ENCODE peak calls at places on chromosomes 13 and 19, in five cellular contexts. One of them, this sample, is unnamed.

GRCh38 chr13:73169971-73170370 is 111.2 kb downstream of the KLF5 start:
- DNase-seq in testis: no peak
- DNase-seq in GM06990: no peak
- DNase-seq in AG04450: no peak
- DNase-seq in astrocyte: no peak
- DNase-seq in this sample: no peak

GRCh38 chr19:46065486-46065885 is 24.7 kb upstream of the IGFL4 start:
- DNase-seq in testis: no peak
- DNase-seq in GM06990: no peak
- DNase-seq in AG04450: no peak
- DNase-seq in astrocyte: peak
- DNase-seq in this sample: peak

GRCh38 chr19:7395793-7396192 is 47.1 kb downstream of the ARHGEF18 start:
- DNase-seq in testis: no peak
- DNase-seq in GM06990: no peak
- DNase-seq in AG04450: no peak
- DNase-seq in astrocyte: no peak
- DNase-seq in this sample: no peak

GRCh38 chr19:33778089-33778791 is 18.4 kb upstream of the KCTD15 start:
- DNase-seq in testis: peak
- DNase-seq in GM06990: peak
- DNase-seq in AG04450: no peak
- DNase-seq in astrocyte: no peak
- DNase-seq in this sample: no peak

GRCh38 chr19:3094638-3095374 is 644 bp downstream of the GNA11 start:
- DNase-seq in testis: no peak
- DNase-seq in GM06990: peak
- DNase-seq in AG04450: no peak
- DNase-seq in astrocyte: no peak
- DNase-seq in this sample: no peak

GRCh38 chr19:46181386-46181774 is 33.3 kb downstream of the IGFL2 start:
- DNase-seq in testis: no peak
- DNase-seq in GM06990: no peak
- DNase-seq in AG04450: no peak
- DNase-seq in astrocyte: peak
- DNase-seq in this sample: no peak

GRCh38 chr19:12791345-12792047 is at the start of gene JUNB:
- DNase-seq in testis: peak
- DNase-seq in GM06990: peak
- DNase-seq in AG04450: peak
- DNase-seq in astrocyte: peak
- DNase-seq in this sample: peak

GRCh38 chr13:39688699-39689405 is 33.4 kb downstream of the COG6 start:
- DNase-seq in testis: no peak
- DNase-seq in GM06990: peak
- DNase-seq in AG04450: no peak
- DNase-seq in astrocyte: peak
- DNase-seq in this sample: no peak

GRCh38 chr13:85261757-85262346 is 537.4 kb downstream of the SLITRK6 start:
- DNase-seq in testis: no peak
- DNase-seq in GM06990: no peak
- DNase-seq in AG04450: no peak
- DNase-seq in astrocyte: no peak
- DNase-seq in this sample: no peak

GRCh38 chr19:14000691-14001365 is 5.3 kb downstream of the RFX1 start:
- DNase-seq in testis: no peak
- DNase-seq in GM06990: no peak
- DNase-seq in AG04450: no peak
- DNase-seq in astrocyte: no peak
- DNase-seq in this sample: no peak

GRCh38 chr19:49437231-49437630 is 4.1 kb downstream of the SLC17A7 start:
- DNase-seq in testis: no peak
- DNase-seq in GM06990: no peak
- DNase-seq in AG04450: no peak
- DNase-seq in astrocyte: no peak
- DNase-seq in this sample: no peak

GRCh38 chr19:54465367-54466109 is 2.0 kb upstream of the LENG9 start:
- DNase-seq in testis: no peak
- DNase-seq in GM06990: no peak
- DNase-seq in AG04450: no peak
- DNase-seq in astrocyte: no peak
- DNase-seq in this sample: no peak

GRCh38 chr13:113052971-113053370 is 52.6 kb upstream of the F7 start:
- DNase-seq in testis: no peak
- DNase-seq in GM06990: no peak
- DNase-seq in AG04450: no peak
- DNase-seq in astrocyte: no peak
- DNase-seq in this sample: no peak

GRCh38 chr13:79283742-79284141 is 122.3 kb downstream of the RBM26 start:
- DNase-seq in testis: no peak
- DNase-seq in GM06990: no peak
- DNase-seq in AG04450: no peak
- DNase-seq in astrocyte: no peak
- DNase-seq in this sample: no peak

GRCh38 chr13:93875527-93875926 is 604.0 kb downstream of the DCT start:
- DNase-seq in testis: no peak
- DNase-seq in GM06990: no peak
- DNase-seq in AG04450: peak
- DNase-seq in astrocyte: peak
- DNase-seq in this sample: no peak

GRCh38 chr19:48959341-48960239 is 4.9 kb downstream of the BAX start:
- DNase-seq in testis: no peak
- DNase-seq in GM06990: no peak
- DNase-seq in AG04450: no peak
- DNase-seq in astrocyte: no peak
- DNase-seq in this sample: no peak

GRCh38 chr19:33518541-33518940 is 3.0 kb downstream of the PEPD start:
- DNase-seq in testis: no peak
- DNase-seq in GM06990: no peak
- DNase-seq in AG04450: no peak
- DNase-seq in astrocyte: no peak
- DNase-seq in this sample: no peak

GRCh38 chr13:73715114-73715909 is 418.9 kb downstream of the KLF12 start:
- DNase-seq in testis: no peak
- DNase-seq in GM06990: peak
- DNase-seq in AG04450: no peak
- DNase-seq in astrocyte: no peak
- DNase-seq in this sample: no peak

GRCh38 chr19:45872095-45872919 is 8.2 kb downstream of the FOXA3 start:
- DNase-seq in testis: no peak
- DNase-seq in GM06990: no peak
- DNase-seq in AG04450: no peak
- DNase-seq in astrocyte: no peak
- DNase-seq in this sample: no peak

GRCh38 chr19:30029721-30030510 is 87.9 kb downstream of the URI1 start:
- DNase-seq in testis: no peak
- DNase-seq in GM06990: peak
- DNase-seq in AG04450: no peak
- DNase-seq in astrocyte: peak
- DNase-seq in this sample: peak

GRCh38 chr19:58581227-58582141 is 8.3 kb upstream of the MZF1 start:
- DNase-seq in testis: peak
- DNase-seq in GM06990: peak
- DNase-seq in AG04450: peak
- DNase-seq in astrocyte: peak
- DNase-seq in this sample: peak

GRCh38 chr13:75079226-75079625 is 402.7 kb downstream of the TBC1D4 start:
- DNase-seq in testis: no peak
- DNase-seq in GM06990: no peak
- DNase-seq in AG04450: peak
- DNase-seq in astrocyte: peak
- DNase-seq in this sample: no peak

GRCh38 chr13:91031508-91031907 is 316.0 kb upstream of the MIR17HG start:
- DNase-seq in testis: no peak
- DNase-seq in GM06990: no peak
- DNase-seq in AG04450: no peak
- DNase-seq in astrocyte: no peak
- DNase-seq in this sample: no peak

GRCh38 chr13:29991343-29991742 is 140.9 kb upstream of the UBL3 start:
- DNase-seq in testis: no peak
- DNase-seq in GM06990: no peak
- DNase-seq in AG04450: peak
- DNase-seq in astrocyte: peak
- DNase-seq in this sample: peak

GRCh38 chr19:7076151-7076550 is 6.6 kb downstream of the ZNF557 start:
- DNase-seq in testis: no peak
- DNase-seq in GM06990: no peak
- DNase-seq in AG04450: no peak
- DNase-seq in astrocyte: no peak
- DNase-seq in this sample: no peak

GRCh38 chr13:50589139-50589538 is 254.4 kb downstream of the DLEU7 start:
- DNase-seq in testis: no peak
- DNase-seq in GM06990: no peak
- DNase-seq in AG04450: peak
- DNase-seq in astrocyte: peak
- DNase-seq in this sample: peak

GRCh38 chr13:44237276-44237767 is 136.3 kb upstream of the SERP2 start:
- DNase-seq in testis: peak
- DNase-seq in GM06990: peak
- DNase-seq in AG04450: peak
- DNase-seq in astrocyte: peak
- DNase-seq in this sample: peak

GRCh38 chr13:48043789-48044503 is 6.4 kb downstream of the NUDT15 start:
- DNase-seq in testis: no peak
- DNase-seq in GM06990: no peak
- DNase-seq in AG04450: peak
- DNase-seq in astrocyte: peak
- DNase-seq in this sample: peak

GRCh38 chr19:17420267-17420924 is 549 bp downstream of the MVB12A start:
- DNase-seq in testis: peak
- DNase-seq in GM06990: no peak
- DNase-seq in AG04450: no peak
- DNase-seq in astrocyte: no peak
- DNase-seq in this sample: no peak

GRCh38 chr13:50025446-50025845 is 10.2 kb downstream of the KCNRG start:
- DNase-seq in testis: no peak
- DNase-seq in GM06990: no peak
- DNase-seq in AG04450: no peak
- DNase-seq in astrocyte: no peak
- DNase-seq in this sample: no peak

GRCh38 chr13:74966814-74967213 is 515.2 kb downstream of the TBC1D4 start:
- DNase-seq in testis: no peak
- DNase-seq in GM06990: no peak
- DNase-seq in AG04450: no peak
- DNase-seq in astrocyte: peak
- DNase-seq in this sample: no peak

GRCh38 chr13:102940143-102940542 is 94.3 kb downstream of the ERCC5 start:
- DNase-seq in testis: no peak
- DNase-seq in GM06990: no peak
- DNase-seq in AG04450: no peak
- DNase-seq in astrocyte: no peak
- DNase-seq in this sample: no peak

GRCh38 chr13:40600145-40600751 is 66.2 kb downstream of the FOXO1 start:
- DNase-seq in testis: no peak
- DNase-seq in GM06990: no peak
- DNase-seq in AG04450: no peak
- DNase-seq in astrocyte: no peak
- DNase-seq in this sample: no peak

GRCh38 chr13:32409561-32410440 is 18.1 kb downstream of the N4BP2L1 start:
- DNase-seq in testis: peak
- DNase-seq in GM06990: no peak
- DNase-seq in AG04450: no peak
- DNase-seq in astrocyte: peak
- DNase-seq in this sample: peak

GRCh38 chr19:44846455-44847143 is 502 bp downstream of the NECTIN2 start:
- DNase-seq in testis: no peak
- DNase-seq in GM06990: no peak
- DNase-seq in AG04450: no peak
- DNase-seq in astrocyte: peak
- DNase-seq in this sample: no peak

GRCh38 chr19:44847144-44848035 is 1.3 kb downstream of the NECTIN2 start:
- DNase-seq in testis: peak
- DNase-seq in GM06990: no peak
- DNase-seq in AG04450: no peak
- DNase-seq in astrocyte: peak
- DNase-seq in this sample: no peak

GRCh38 chr19:44845286-44845611 is 848 bp upstream of the NECTIN2 start:
- DNase-seq in testis: no peak
- DNase-seq in GM06990: no peak
- DNase-seq in AG04450: no peak
- DNase-seq in astrocyte: no peak
- DNase-seq in this sample: no peak

GRCh38 chr19:44848036-44848804 is 2.1 kb downstream of the NECTIN2 start:
- DNase-seq in testis: peak
- DNase-seq in GM06990: no peak
- DNase-seq in AG04450: no peak
- DNase-seq in astrocyte: peak
- DNase-seq in this sample: no peak

GRCh38 chr19:44845612-44846454 is at the start of gene NECTIN2:
- DNase-seq in testis: peak
- DNase-seq in GM06990: peak
- DNase-seq in AG04450: peak
- DNase-seq in astrocyte: peak
- DNase-seq in this sample: peak
- H3K4me3 ChIP-seq in testis: peak
- H3K4me3 ChIP-seq in GM06990: peak
- H3K4me3 ChIP-seq in AG04450: peak
- H3K4me3 ChIP-seq in astrocyte: peak
- H3K4me3 ChIP-seq in this sample: peak

GRCh38 chr19:35476149-35476548 is 14.1 kb downstream of the KRTDAP start:
- DNase-seq in testis: no peak
- DNase-seq in GM06990: no peak
- DNase-seq in AG04450: no peak
- DNase-seq in astrocyte: no peak
- DNase-seq in this sample: no peak
- TF ChIP-seq CTCF in testis: no peak
- TF ChIP-seq CTCF in GM06990: peak
- TF ChIP-seq CTCF in AG04450: no peak
- TF ChIP-seq CTCF in astrocyte: no peak
- TF ChIP-seq CTCF in this sample: no peak

GRCh38 chr13:28637714-28638355 is 21.1 kb upstream of the POMP start:
- DNase-seq in testis: peak
- DNase-seq in GM06990: peak
- DNase-seq in AG04450: no peak
- DNase-seq in astrocyte: no peak
- DNase-seq in this sample: no peak

GRCh38 chr13:28638756-28639155 is 20.2 kb upstream of the POMP start:
- DNase-seq in testis: no peak
- DNase-seq in GM06990: no peak
- DNase-seq in AG04450: no peak
- DNase-seq in astrocyte: no peak
- DNase-seq in this sample: no peak

GRCh38 chr13:28640861-28641599 is 17.9 kb upstream of the POMP start:
- DNase-seq in testis: no peak
- DNase-seq in GM06990: no peak
- DNase-seq in AG04450: no peak
- DNase-seq in astrocyte: no peak
- DNase-seq in this sample: no peak

GRCh38 chr13:28636078-28636477 is 22.9 kb upstream of the POMP start:
- DNase-seq in testis: no peak
- DNase-seq in GM06990: no peak
- DNase-seq in AG04450: no peak
- DNase-seq in astrocyte: peak
- DNase-seq in this sample: peak

GRCh38 chr13:28636677-28637317 is 22.1 kb upstream of the POMP start:
- DNase-seq in testis: peak
- DNase-seq in GM06990: peak
- DNase-seq in AG04450: peak
- DNase-seq in astrocyte: peak
- DNase-seq in this sample: peak
- H3K4me3 ChIP-seq in testis: no peak
- H3K4me3 ChIP-seq in GM06990: no peak
- H3K4me3 ChIP-seq in AG04450: no peak
- H3K4me3 ChIP-seq in astrocyte: no peak
- H3K4me3 ChIP-seq in this sample: no peak

GRCh38 chr19:2050991-2051770 is at the start of gene MKNK2:
- DNase-seq in testis: peak
- DNase-seq in GM06990: peak
- DNase-seq in AG04450: peak
- DNase-seq in astrocyte: peak
- DNase-seq in this sample: no peak
- TF ChIP-seq CTCF in testis: peak
- TF ChIP-seq CTCF in GM06990: peak
- TF ChIP-seq CTCF in AG04450: peak
- TF ChIP-seq CTCF in astrocyte: no peak
- TF ChIP-seq CTCF in this sample: peak

This sample was measured in AG09309.